ENCODE peak calls at places on chromosomes 13 and 19, in six cellular contexts. U is epithelial cell of esophagus, J is neural crest cell, T is hepatic stellate cell, C is left ventricle myocardium inferior, P is endothelial cell. Y is an unnamed sample.

GRCh38 chr19:49114630-49115363 is 627 bp downstream of the LIN7B start:
- DNase-seq in U (peak), T (peak), C (peak), J (peak), P (peak), Y (peak)

GRCh38 chr19:2154587-2155075 is 3.3 kb upstream of the AP3D1 start:
- DNase-seq in J (no peak), U (peak), C (no peak), T (peak), P (no peak), Y (no peak)

GRCh38 chr19:3782903-3783302 is 3.3 kb downstream of the MATK start:
- DNase-seq in T (no peak), P (no peak), U (no peak), J (no peak), C (no peak), Y (no peak)

GRCh38 chr13:23724196-23724970 is 154.2 kb downstream of the TNFRSF19 start:
- DNase-seq in U (peak), C (no peak), P (no peak), T (peak), J (no peak), Y (no peak)

GRCh38 chr19:55913643-55914268 is 18.4 kb downstream of the NLRP13 start:
- DNase-seq in U (no peak), P (no peak), C (no peak), T (no peak), J (no peak), Y (no peak)

GRCh38 chr19:15296353-15296752 is 36.0 kb downstream of the BRD4 start:
- DNase-seq in P (no peak), U (no peak), C (peak), T (no peak), J (no peak), Y (no peak)

GRCh38 chr13:83815598-83815997 is 66.7 kb downstream of the SLITRK1 start:
- DNase-seq in U (no peak), P (no peak), T (no peak), J (no peak), C (no peak), Y (no peak)

GRCh38 chr19:6890938-6891337 is 3.6 kb downstream of the ADGRE1 start:
- DNase-seq in P (no peak), T (no peak), U (no peak), J (no peak), C (no peak), Y (no peak)

Y was measured in aorta.